ENCODE peak calls at places on chromosome 5, in five cellular contexts. W, P, F, A and J are unnamed samples.

GRCh38 chr5:35004200-35004599 is 43.5 kb downstream of the AGXT2 start:
- DNase-seq in W (no peak), A (no peak), P (no peak), F (no peak), J (no peak)

GRCh38 chr5:140106101-140106500 is 7.8 kb upstream of the PURA start:
- DNase-seq in A (no peak), F (no peak), P (no peak), W (no peak), J (no peak)

GRCh38 chr5:114018178-114018577 is 343.7 kb upstream of the KCNN2 start:
- DNase-seq in P (no peak), A (no peak), W (no peak), F (no peak), J (no peak)

GRCh38 chr5:76808142-76808691 is 10.6 kb upstream of the F2RL1 start:
- DNase-seq in P (no peak), F (no peak), W (no peak), A (no peak), J (no peak)

GRCh38 chr5:173767580-173768266 is 120.4 kb upstream of the CPEB4 start:
- DNase-seq in W (no peak), A (no peak), F (no peak), P (no peak), J (no peak)

GRCh38 chr5:119397518-119398380 is 41.9 kb downstream of the TNFAIP8 start:
- DNase-seq in F (peak; percentile 90), P (peak; percentile 31), A (no peak), W (no peak), J (no peak)

GRCh38 chr5:122870219-122870856 is 24.9 kb downstream of the SNX24 start:
- DNase-seq in P (no peak), F (peak; percentile 48), A (no peak), W (no peak), J (no peak)

GRCh38 chr5:165786073-165786472 is 2280.7 kb downstream of the MAT2B start:
- DNase-seq in W (no peak), F (no peak), P (no peak), A (no peak), J (no peak)

GRCh38 chr5:139696894-139697658 is 48.9 kb downstream of the CXXC5 start:
- DNase-seq in P (no peak), W (no peak), A (peak; percentile 61), F (peak; percentile 68), J (peak; percentile 69)

GRCh38 chr5:117497626-117498025 is 923.0 kb upstream of the SEMA6A start:
- DNase-seq in A (no peak), F (no peak), W (no peak), P (no peak), J (no peak)

GRCh38 chr5:7802855-7803254 is 48.1 kb downstream of the CFAP90 start:
- DNase-seq in F (peak; percentile 48), P (no peak), A (no peak), W (no peak), J (no peak)

GRCh38 chr5:64210866-64211265 is 45.2 kb downstream of the RNF180 start:
- DNase-seq in F (peak; percentile 89), A (no peak), P (no peak), W (no peak), J (peak; percentile 17)

GRCh38 chr5:74765201-74765600 is 1.7 kb downstream of the GFM2 start:
- DNase-seq in P (no peak), A (no peak), F (no peak), W (no peak), J (no peak)

GRCh38 chr5:74766348-74766886 is 500 bp downstream of the GFM2 start:
- DNase-seq in W (no peak), P (peak; percentile 41), F (peak; percentile 74), A (peak; percentile 72), J (peak; percentile 16)

GRCh38 chr5:74765929-74766328 is 988 bp downstream of the GFM2 start:
- DNase-seq in F (no peak), P (no peak), A (no peak), W (no peak), J (no peak)

GRCh38 chr5:74767579-74767913 is 497 bp downstream of the NSA2 start:
- DNase-seq in A (peak; percentile 19), P (peak; percentile 9), F (peak; percentile 56), W (no peak), J (no peak)

GRCh38 chr5:74766887-74767578 is at the start of the genes GFM2 and NSA2:
- DNase-seq in P (peak; percentile 75), A (peak; percentile 86), F (peak; percentile 96), W (peak; percentile 91), J (peak; percentile 94)
- TF ChIP-seq CTCF in P (no peak), A (no peak), F (no peak), W (no peak), J (no peak)

DNA sequence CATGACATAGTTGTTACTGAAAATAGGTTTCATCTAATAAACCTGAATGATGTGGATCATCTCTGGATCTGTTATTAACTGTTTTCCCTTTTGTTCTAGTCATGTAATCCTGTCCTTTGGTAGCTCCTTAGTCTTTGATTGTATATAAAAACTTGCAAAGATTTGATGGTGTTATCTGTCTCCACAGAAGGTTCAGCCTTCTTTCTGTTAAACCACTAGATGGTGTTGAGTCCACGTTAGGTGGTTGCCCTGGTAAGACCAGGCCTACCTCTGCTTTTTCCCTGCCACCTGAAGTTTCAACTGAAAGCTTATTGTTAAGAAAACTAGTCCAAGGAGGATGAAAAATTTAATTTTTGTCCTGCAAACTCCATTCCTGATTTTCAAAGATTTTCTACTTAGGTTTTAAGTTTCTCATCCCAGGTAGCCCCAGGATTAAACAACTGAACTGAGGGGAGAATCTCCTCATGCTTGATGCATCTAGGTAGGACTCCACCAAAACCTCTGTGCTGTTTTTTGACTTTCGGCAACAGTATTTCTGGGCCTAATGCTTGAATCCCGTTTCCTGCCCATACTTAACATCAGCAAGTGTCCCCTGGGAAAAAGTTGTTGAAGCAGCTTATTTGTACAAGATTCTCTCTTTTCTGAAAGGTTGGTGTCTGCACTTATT is 68.5 kb downstream of the RICTOR start:
- DNase-seq in P (no peak), F (peak; percentile 42), W (no peak), A (no peak), J (peak; percentile 12)
- TF ChIP-seq CTCF in P (no peak), F (peak; percentile 31), W (no peak), A (peak; percentile 18), J (no peak)

GRCh38 chr5:93577807-93578178 is 3.2 kb downstream of the NR2F1-AS1 start:
- DNase-seq in W (no peak), A (no peak), F (no peak), P (no peak), J (no peak)

GRCh38 chr5:93578179-93578812 is 2.7 kb downstream of the NR2F1-AS1 start:
- DNase-seq in F (no peak), P (peak; percentile 10), W (no peak), A (peak; percentile 3), J (no peak)

GRCh38 chr5:93580387-93581100 is 475 bp downstream of the NR2F1-AS1 start:
- DNase-seq in F (peak; percentile 63), P (no peak), A (peak; percentile 16), W (no peak), J (peak; percentile 37)

GRCh38 chr5:93579561-93580386 is 1.2 kb downstream of the NR2F1-AS1 start:
- DNase-seq in P (peak; percentile 34), W (peak; percentile 76), F (peak; percentile 60), A (peak; percentile 31), J (peak; percentile 57)

DNA sequence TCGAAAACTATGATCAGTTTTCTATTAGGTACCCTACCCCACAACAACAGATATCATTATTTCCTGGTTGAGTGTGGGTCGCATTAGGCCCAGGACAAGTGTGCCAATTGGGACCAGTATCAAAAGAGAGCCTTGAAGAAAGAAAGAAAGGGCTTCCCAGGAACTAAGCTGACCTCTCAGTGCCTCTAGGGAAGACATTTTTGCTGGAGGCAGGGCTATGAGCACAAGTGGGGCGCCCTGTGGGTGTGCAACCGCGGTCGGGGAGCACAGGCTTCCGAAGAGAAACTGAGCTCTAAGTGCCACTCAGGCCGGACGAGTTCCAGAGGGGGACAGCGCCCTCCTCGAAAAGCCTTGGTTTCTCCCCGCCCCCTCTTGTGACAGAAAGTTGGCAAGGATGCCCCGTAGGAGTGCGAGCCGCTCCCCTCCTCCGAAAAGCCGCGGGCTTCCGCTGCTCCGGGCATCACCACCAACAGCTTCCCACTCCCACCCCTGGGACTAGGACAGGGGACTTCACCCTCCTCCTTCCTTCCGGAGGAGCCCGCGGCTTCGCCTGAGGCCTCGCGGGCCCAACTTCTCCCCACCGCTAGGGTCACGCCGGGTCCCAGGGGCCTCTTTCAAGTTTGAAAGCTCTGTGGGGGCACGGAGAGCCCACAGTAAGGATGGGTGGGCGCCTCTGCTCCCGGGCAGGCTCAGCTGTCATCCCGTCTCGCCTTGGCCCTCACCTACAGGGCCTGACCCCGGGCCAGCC is 2.0 kb downstream of the NR2F1-AS1 start:
- DNase-seq in A (peak; percentile 16), W (no peak), F (peak; percentile 69), P (peak; percentile 26), J (peak; percentile 28)
- TF ChIP-seq CTCF in A (no peak), W (no peak), F (no peak), P (no peak), J (no peak)

GRCh38 chr5:124065508-124065907 is 553.5 kb downstream of the CSNK1G3 start:
- DNase-seq in W (no peak), P (no peak), F (no peak), A (no peak), J (no peak)
- TF ChIP-seq CTCF in W (no peak), P (no peak), F (no peak), A (no peak), J (no peak)